ENCODE peak calls at places on chromosomes 5 and 9, in eight cellular contexts. Y, C, R, K, Q, A, Z and L are unnamed samples.

GRCh38 chr5:139641116-139642080 is 6.8 kb upstream of the CXXC5 start:
- DNase-seq in Y (peak), C (no peak), R (no peak), K (no peak), Q (no peak), A (no peak), Z (no peak), L (no peak)

GRCh38 chr9:126809068-126809467 is 4.2 kb downstream of the ZBTB43 start:
- DNase-seq in Y (no peak), C (no peak), R (no peak), K (no peak), Q (peak), A (no peak), Z (no peak), L (peak)

GRCh38 chr5:34610576-34610975 is 45.6 kb upstream of the RAI14 start:
- DNase-seq in Y (no peak), C (no peak), R (no peak), K (no peak), Q (no peak), A (no peak), Z (no peak), L (no peak)

GRCh38 chr9:133238851-133239532 is 29.9 kb upstream of the OBP2B start:
- DNase-seq in Y (peak), C (peak), R (peak), K (peak), Q (peak), A (peak), Z (no peak), L (no peak)

GRCh38 chr9:5626727-5627634 is 1.9 kb upstream of the RIC1 start:
- DNase-seq in Y (no peak), C (no peak), R (no peak), K (peak), Q (peak), A (no peak), Z (peak), L (peak)

GRCh38 chr9:135239100-135239768 is 151.8 kb downstream of the OLFM1 start:
- DNase-seq in Y (no peak), C (no peak), R (no peak), K (no peak), Q (no peak), A (no peak), Z (no peak), L (no peak)

GRCh38 chr5:155872801-155873200 is 454.2 kb upstream of the SGCD start:
- DNase-seq in Y (no peak), C (no peak), R (no peak), K (no peak), Q (no peak), A (no peak), Z (no peak), L (peak)

GRCh38 chr9:136445799-136446198 is 6.2 kb upstream of the INPP5E start:
- DNase-seq in Y (no peak), C (no peak), R (no peak), K (no peak), Q (no peak), A (no peak), Z (no peak), L (no peak)

GRCh38 chr9:73156593-73157187 is 5.0 kb downstream of the ANXA1 start:
- DNase-seq in Y (no peak), C (no peak), R (no peak), K (no peak), Q (no peak), A (no peak), Z (no peak), L (no peak)